ENCODE peak calls at places on chromosome 16, in nine cellular contexts. One of them, this sample, is unnamed.

GRCh38 chr16:31376705-31377104 is 16.4 kb upstream of the ITGAD start:
- DNase-seq in sigmoid colon: no peak
- DNase-seq in fibroblast of lung: no peak
- DNase-seq in psoas muscle: no peak
- DNase-seq in left ventricle myocardium inferior: no peak
- DNase-seq in right lobe of liver: no peak
- DNase-seq in GM23338: no peak
- DNase-seq in upper lobe of left lung: no peak
- DNase-seq in prostate gland: no peak
- DNase-seq in this sample: peak

GRCh38 chr16:79295746-79296145 is 304.8 kb downstream of the MAF start:
- DNase-seq in sigmoid colon: no peak
- DNase-seq in fibroblast of lung: no peak
- DNase-seq in psoas muscle: no peak
- DNase-seq in left ventricle myocardium inferior: no peak
- DNase-seq in right lobe of liver: no peak
- DNase-seq in GM23338: no peak
- DNase-seq in upper lobe of left lung: no peak
- DNase-seq in prostate gland: no peak
- DNase-seq in this sample: no peak

GRCh38 chr16:11024333-11025053 is 80.1 kb downstream of the CLEC16A start:
- DNase-seq in sigmoid colon: no peak
- DNase-seq in fibroblast of lung: peak
- DNase-seq in psoas muscle: no peak
- DNase-seq in left ventricle myocardium inferior: no peak
- DNase-seq in right lobe of liver: no peak
- DNase-seq in GM23338: no peak
- DNase-seq in upper lobe of left lung: no peak
- DNase-seq in prostate gland: no peak
- DNase-seq in this sample: no peak

GRCh38 chr16:68382296-68382718 is 66.0 kb downstream of the SMPD3 start:
- DNase-seq in sigmoid colon: no peak
- DNase-seq in fibroblast of lung: no peak
- DNase-seq in psoas muscle: no peak
- DNase-seq in left ventricle myocardium inferior: no peak
- DNase-seq in right lobe of liver: no peak
- DNase-seq in GM23338: peak
- DNase-seq in upper lobe of left lung: peak
- DNase-seq in prostate gland: no peak
- DNase-seq in this sample: no peak

GRCh38 chr16:81553080-81553813 is 108.6 kb downstream of the CMIP start:
- DNase-seq in sigmoid colon: no peak
- DNase-seq in fibroblast of lung: peak
- DNase-seq in psoas muscle: no peak
- DNase-seq in left ventricle myocardium inferior: no peak
- DNase-seq in right lobe of liver: no peak
- DNase-seq in GM23338: no peak
- DNase-seq in upper lobe of left lung: no peak
- DNase-seq in prostate gland: no peak
- DNase-seq in this sample: no peak

GRCh38 chr16:55568151-55568693 is 1.7 kb downstream of the CAPNS2 start:
- DNase-seq in sigmoid colon: no peak
- DNase-seq in fibroblast of lung: no peak
- DNase-seq in psoas muscle: no peak
- DNase-seq in left ventricle myocardium inferior: no peak
- DNase-seq in right lobe of liver: no peak
- DNase-seq in GM23338: no peak
- DNase-seq in upper lobe of left lung: no peak
- DNase-seq in prostate gland: peak
- DNase-seq in this sample: no peak

GRCh38 chr16:17768257-17768656 is 297.5 kb upstream of the XYLT1 start:
- DNase-seq in sigmoid colon: no peak
- DNase-seq in fibroblast of lung: peak
- DNase-seq in psoas muscle: no peak
- DNase-seq in left ventricle myocardium inferior: no peak
- DNase-seq in right lobe of liver: no peak
- DNase-seq in GM23338: no peak
- DNase-seq in upper lobe of left lung: no peak
- DNase-seq in prostate gland: no peak
- DNase-seq in this sample: no peak

GRCh38 chr16:49855280-49855821 is 561 bp downstream of the ZNF423 start:
- DNase-seq in sigmoid colon: peak
- DNase-seq in fibroblast of lung: peak
- DNase-seq in psoas muscle: peak
- DNase-seq in left ventricle myocardium inferior: peak
- DNase-seq in right lobe of liver: peak
- DNase-seq in GM23338: peak
- DNase-seq in upper lobe of left lung: peak
- DNase-seq in prostate gland: peak
- DNase-seq in this sample: peak

GRCh38 chr16:86050111-86050510 is 151.1 kb downstream of the IRF8 start:
- DNase-seq in sigmoid colon: no peak
- DNase-seq in fibroblast of lung: no peak
- DNase-seq in psoas muscle: no peak
- DNase-seq in left ventricle myocardium inferior: no peak
- DNase-seq in right lobe of liver: no peak
- DNase-seq in GM23338: no peak
- DNase-seq in upper lobe of left lung: no peak
- DNase-seq in prostate gland: no peak
- DNase-seq in this sample: no peak

GRCh38 chr16:86048221-86048620 is 149.3 kb downstream of the IRF8 start:
- DNase-seq in sigmoid colon: peak
- DNase-seq in fibroblast of lung: no peak
- DNase-seq in psoas muscle: no peak
- DNase-seq in left ventricle myocardium inferior: no peak
- DNase-seq in right lobe of liver: no peak
- DNase-seq in GM23338: no peak
- DNase-seq in upper lobe of left lung: no peak
- DNase-seq in prostate gland: no peak
- DNase-seq in this sample: no peak

GRCh38 chr16:86050591-86051375 is 151.8 kb downstream of the IRF8 start:
- DNase-seq in sigmoid colon: no peak
- DNase-seq in fibroblast of lung: no peak
- DNase-seq in psoas muscle: no peak
- DNase-seq in left ventricle myocardium inferior: no peak
- DNase-seq in right lobe of liver: no peak
- DNase-seq in GM23338: no peak
- DNase-seq in upper lobe of left lung: no peak
- DNase-seq in prostate gland: no peak
- DNase-seq in this sample: no peak

GRCh38 chr16:86049641-86050040 is 150.7 kb downstream of the IRF8 start:
- DNase-seq in sigmoid colon: no peak
- DNase-seq in fibroblast of lung: no peak
- DNase-seq in psoas muscle: no peak
- DNase-seq in left ventricle myocardium inferior: no peak
- DNase-seq in right lobe of liver: no peak
- DNase-seq in GM23338: no peak
- DNase-seq in upper lobe of left lung: no peak
- DNase-seq in prostate gland: no peak
- DNase-seq in this sample: no peak

DNA sequence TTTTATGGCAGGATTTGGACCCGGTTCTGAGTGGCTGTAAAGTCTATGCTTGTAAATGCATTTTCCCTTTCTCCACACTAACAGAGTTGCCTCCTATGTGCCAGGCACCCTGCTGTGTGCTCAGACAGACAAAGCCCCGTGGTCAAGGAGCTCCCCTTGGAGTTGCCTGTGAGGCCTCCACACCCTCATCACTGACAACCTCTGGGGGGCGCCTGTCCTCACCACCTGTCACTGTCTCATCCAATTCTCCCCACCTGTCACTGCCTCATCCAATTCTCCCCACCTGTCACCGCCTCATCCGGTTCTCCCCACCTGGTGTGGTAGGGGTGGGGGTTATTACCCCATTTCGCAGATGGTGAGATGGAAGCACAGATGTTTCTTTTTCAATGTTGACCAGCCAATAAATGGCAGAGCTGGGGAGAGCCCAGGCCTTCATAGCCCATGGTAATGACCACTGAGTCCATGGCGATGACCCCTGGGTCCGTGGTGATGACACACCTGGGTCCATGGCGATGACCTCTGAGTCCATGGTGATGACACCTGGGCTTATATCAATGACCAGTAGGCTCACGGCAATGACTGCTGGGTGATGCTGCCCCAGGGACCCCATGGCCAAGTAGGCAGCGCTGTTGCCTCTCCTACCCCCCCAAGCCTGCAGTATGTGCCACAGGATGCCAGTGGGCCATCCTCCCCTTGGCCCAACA is 150.1 kb downstream of the IRF8 start:
- DNase-seq in sigmoid colon: peak
- DNase-seq in fibroblast of lung: no peak
- DNase-seq in psoas muscle: no peak
- DNase-seq in left ventricle myocardium inferior: no peak
- DNase-seq in right lobe of liver: no peak
- DNase-seq in GM23338: peak
- DNase-seq in upper lobe of left lung: no peak
- DNase-seq in prostate gland: no peak
- DNase-seq in this sample: no peak
- TF ChIP-seq CTCF in sigmoid colon: no peak
- TF ChIP-seq CTCF in fibroblast of lung: no peak
- TF ChIP-seq CTCF in psoas muscle: no peak
- TF ChIP-seq CTCF in left ventricle myocardium inferior: no peak
- TF ChIP-seq CTCF in right lobe of liver: no peak
- TF ChIP-seq CTCF in GM23338: peak
- TF ChIP-seq CTCF in upper lobe of left lung: no peak
- TF ChIP-seq CTCF in prostate gland: no peak
- TF ChIP-seq CTCF in this sample: no peak

GRCh38 chr16:24734382-24734781 is 4.9 kb downstream of the TNRC6A start:
- DNase-seq in sigmoid colon: no peak
- DNase-seq in fibroblast of lung: peak
- DNase-seq in psoas muscle: no peak
- DNase-seq in left ventricle myocardium inferior: no peak
- DNase-seq in right lobe of liver: no peak
- DNase-seq in GM23338: no peak
- DNase-seq in upper lobe of left lung: no peak
- DNase-seq in prostate gland: no peak
- DNase-seq in this sample: no peak

GRCh38 chr16:24729967-24730815 is 740 bp downstream of the TNRC6A start:
- DNase-seq in sigmoid colon: peak
- DNase-seq in fibroblast of lung: no peak
- DNase-seq in psoas muscle: peak
- DNase-seq in left ventricle myocardium inferior: peak
- DNase-seq in right lobe of liver: peak
- DNase-seq in GM23338: peak
- DNase-seq in upper lobe of left lung: no peak
- DNase-seq in prostate gland: peak
- DNase-seq in this sample: peak

GRCh38 chr16:24729243-24729966 is at the start of gene TNRC6A:
- DNase-seq in sigmoid colon: peak
- DNase-seq in fibroblast of lung: peak
- DNase-seq in psoas muscle: peak
- DNase-seq in left ventricle myocardium inferior: peak
- DNase-seq in right lobe of liver: peak
- DNase-seq in GM23338: peak
- DNase-seq in upper lobe of left lung: peak
- DNase-seq in prostate gland: peak
- DNase-seq in this sample: peak

GRCh38 chr16:24730914-24731313 is 1.5 kb downstream of the TNRC6A start:
- DNase-seq in sigmoid colon: no peak
- DNase-seq in fibroblast of lung: no peak
- DNase-seq in psoas muscle: no peak
- DNase-seq in left ventricle myocardium inferior: no peak
- DNase-seq in right lobe of liver: no peak
- DNase-seq in GM23338: no peak
- DNase-seq in upper lobe of left lung: no peak
- DNase-seq in prostate gland: no peak
- DNase-seq in this sample: no peak

DNA sequence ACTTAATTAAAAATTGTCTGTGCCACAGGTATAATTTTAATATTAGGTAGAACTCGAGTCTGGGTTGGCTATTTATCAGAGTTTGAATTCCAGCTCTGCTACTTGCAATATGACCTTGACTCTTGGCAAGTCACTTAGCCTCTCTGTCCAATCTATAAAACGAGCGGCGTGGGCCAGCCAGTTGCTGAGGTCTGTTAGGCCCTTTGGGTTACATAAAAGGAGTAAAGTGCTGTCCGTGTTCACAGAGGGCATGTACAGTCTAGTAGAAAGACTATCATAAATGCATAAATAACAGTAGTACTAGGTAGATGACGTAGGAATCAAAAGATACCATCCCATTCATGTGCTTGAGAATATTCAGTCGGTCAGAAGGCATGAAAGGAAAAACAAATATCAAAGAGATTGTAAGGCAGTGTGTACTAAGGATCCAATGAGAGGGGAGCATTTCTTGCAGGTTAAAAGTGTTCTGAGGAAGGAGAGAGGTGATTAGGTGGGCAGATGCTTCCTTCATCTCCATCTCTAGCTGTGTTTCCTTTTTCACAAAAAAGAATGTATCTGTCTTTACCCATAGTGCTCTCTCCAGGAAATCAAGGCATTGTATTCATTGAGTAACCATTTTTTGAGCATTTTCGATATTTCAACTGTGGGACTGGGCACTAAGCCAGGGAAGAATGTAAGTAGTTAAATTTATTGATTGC is 2.4 kb downstream of the TNRC6A start:
- DNase-seq in sigmoid colon: no peak
- DNase-seq in fibroblast of lung: no peak
- DNase-seq in psoas muscle: peak
- DNase-seq in left ventricle myocardium inferior: peak
- DNase-seq in right lobe of liver: peak
- DNase-seq in GM23338: no peak
- DNase-seq in upper lobe of left lung: no peak
- DNase-seq in prostate gland: no peak
- DNase-seq in this sample: peak
- H3K4me3 ChIP-seq in sigmoid colon: peak
- H3K4me3 ChIP-seq in fibroblast of lung: peak
- H3K4me3 ChIP-seq in psoas muscle: peak
- H3K4me3 ChIP-seq in left ventricle myocardium inferior: peak
- H3K4me3 ChIP-seq in right lobe of liver: peak
- H3K4me3 ChIP-seq in GM23338: peak
- H3K4me3 ChIP-seq in upper lobe of left lung: no peak
- H3K4me3 ChIP-seq in prostate gland: no peak
- H3K4me3 ChIP-seq in this sample: no peak

GRCh38 chr16:29962344-29962994 is 590 bp downstream of the TMEM219 start:
- DNase-seq in sigmoid colon: no peak
- DNase-seq in fibroblast of lung: no peak
- DNase-seq in psoas muscle: no peak
- DNase-seq in left ventricle myocardium inferior: no peak
- DNase-seq in right lobe of liver: no peak
- DNase-seq in GM23338: no peak
- DNase-seq in upper lobe of left lung: no peak
- DNase-seq in prostate gland: peak
- DNase-seq in this sample: no peak

GRCh38 chr16:29961479-29962343 is at the start of gene TMEM219:
- DNase-seq in sigmoid colon: peak
- DNase-seq in fibroblast of lung: peak
- DNase-seq in psoas muscle: peak
- DNase-seq in left ventricle myocardium inferior: peak
- DNase-seq in right lobe of liver: peak
- DNase-seq in GM23338: peak
- DNase-seq in upper lobe of left lung: peak
- DNase-seq in prostate gland: peak
- DNase-seq in this sample: peak

GRCh38 chr16:29961127-29961478 is 776 bp upstream of the TMEM219 start:
- DNase-seq in sigmoid colon: no peak
- DNase-seq in fibroblast of lung: no peak
- DNase-seq in psoas muscle: no peak
- DNase-seq in left ventricle myocardium inferior: no peak
- DNase-seq in right lobe of liver: no peak
- DNase-seq in GM23338: no peak
- DNase-seq in upper lobe of left lung: no peak
- DNase-seq in prostate gland: no peak
- DNase-seq in this sample: no peak

GRCh38 chr16:29959293-29959692 is 2.6 kb upstream of the TMEM219 start:
- DNase-seq in sigmoid colon: no peak
- DNase-seq in fibroblast of lung: no peak
- DNase-seq in psoas muscle: no peak
- DNase-seq in left ventricle myocardium inferior: no peak
- DNase-seq in right lobe of liver: no peak
- DNase-seq in GM23338: no peak
- DNase-seq in upper lobe of left lung: no peak
- DNase-seq in prostate gland: no peak
- DNase-seq in this sample: no peak

GRCh38 chr16:29963021-29963743 is 1.3 kb downstream of the TMEM219 start:
- DNase-seq in sigmoid colon: no peak
- DNase-seq in fibroblast of lung: no peak
- DNase-seq in psoas muscle: no peak
- DNase-seq in left ventricle myocardium inferior: no peak
- DNase-seq in right lobe of liver: no peak
- DNase-seq in GM23338: no peak
- DNase-seq in upper lobe of left lung: no peak
- DNase-seq in prostate gland: no peak
- DNase-seq in this sample: no peak
- H3K27ac ChIP-seq in sigmoid colon: peak
- H3K27ac ChIP-seq in fibroblast of lung: peak
- H3K27ac ChIP-seq in psoas muscle: peak
- H3K27ac ChIP-seq in left ventricle myocardium inferior: peak
- H3K27ac ChIP-seq in right lobe of liver: peak
- H3K27ac ChIP-seq in GM23338: no peak
- H3K27ac ChIP-seq in upper lobe of left lung: peak
- H3K27ac ChIP-seq in prostate gland: peak
- H3K27ac ChIP-seq in this sample: peak

GRCh38 chr16:27005386-27005785 is 61.3 kb upstream of the C16orf82 start:
- DNase-seq in sigmoid colon: no peak
- DNase-seq in fibroblast of lung: no peak
- DNase-seq in psoas muscle: no peak
- DNase-seq in left ventricle myocardium inferior: no peak
- DNase-seq in right lobe of liver: no peak
- DNase-seq in GM23338: no peak
- DNase-seq in upper lobe of left lung: no peak
- DNase-seq in prostate gland: no peak
- DNase-seq in this sample: no peak
- TF ChIP-seq CTCF in sigmoid colon: no peak
- TF ChIP-seq CTCF in fibroblast of lung: no peak
- TF ChIP-seq CTCF in psoas muscle: no peak
- TF ChIP-seq CTCF in left ventricle myocardium inferior: no peak
- TF ChIP-seq CTCF in right lobe of liver: no peak
- TF ChIP-seq CTCF in GM23338: no peak
- TF ChIP-seq CTCF in upper lobe of left lung: no peak
- TF ChIP-seq CTCF in prostate gland: no peak
- TF ChIP-seq CTCF in this sample: no peak

This sample was measured in pancreas.